ENCODE peak calls at places on chromosomes 4 and X, in five cellular contexts. One of them, this sample, is unnamed.

GRCh38 chr4:165199286-165199685 is 8.1 kb upstream of the KLHL2 start:
- DNase-seq in PC-3: peak
- DNase-seq in testis: no peak
- DNase-seq in type B pancreatic cell: no peak
- DNase-seq in fibroblast of pulmonary artery: no peak
- DNase-seq in this sample: no peak

GRCh38 chrX:30875957-30876356 is 13.1 kb downstream of the TAB3 start:
- DNase-seq in type B pancreatic cell: no peak
- DNase-seq in testis: no peak
- DNase-seq in fibroblast of pulmonary artery: peak
- DNase-seq in PC-3: peak
- DNase-seq in this sample: no peak

GRCh38 chr4:48681856-48682255 is 98.2 kb downstream of the FRYL start:
- DNase-seq in PC-3: peak
- DNase-seq in testis: no peak
- DNase-seq in type B pancreatic cell: no peak
- DNase-seq in fibroblast of pulmonary artery: peak
- DNase-seq in this sample: no peak

GRCh38 chr4:139331185-139331584 is 28.9 kb upstream of the NDUFC1 start:
- DNase-seq in fibroblast of pulmonary artery: no peak
- DNase-seq in type B pancreatic cell: no peak
- DNase-seq in PC-3: no peak
- DNase-seq in testis: no peak
- DNase-seq in this sample: no peak

GRCh38 chr4:2689114-2689513 is 67.0 kb downstream of the TNIP2 start:
- DNase-seq in PC-3: no peak
- DNase-seq in type B pancreatic cell: peak
- DNase-seq in testis: no peak
- DNase-seq in fibroblast of pulmonary artery: no peak
- DNase-seq in this sample: no peak

GRCh38 chr4:41533685-41534084 is 4.3 kb upstream of the LIMCH1 start:
- DNase-seq in testis: no peak
- DNase-seq in fibroblast of pulmonary artery: no peak
- DNase-seq in PC-3: no peak
- DNase-seq in type B pancreatic cell: no peak
- DNase-seq in this sample: no peak

GRCh38 chr4:99801005-99801699 is 15.5 kb upstream of the DAPP1 start:
- DNase-seq in type B pancreatic cell: no peak
- DNase-seq in testis: no peak
- DNase-seq in PC-3: no peak
- DNase-seq in fibroblast of pulmonary artery: no peak
- DNase-seq in this sample: no peak

GRCh38 chr4:4422856-4423485 is 36.1 kb downstream of the NSG1 start:
- DNase-seq in PC-3: no peak
- DNase-seq in testis: no peak
- DNase-seq in type B pancreatic cell: peak
- DNase-seq in fibroblast of pulmonary artery: no peak
- DNase-seq in this sample: peak

GRCh38 chr4:158169931-158170690 is 2.7 kb downstream of the GASK1B start:
- DNase-seq in PC-3: no peak
- DNase-seq in testis: no peak
- DNase-seq in type B pancreatic cell: no peak
- DNase-seq in fibroblast of pulmonary artery: peak
- DNase-seq in this sample: no peak

GRCh38 chr4:33625762-33626161 is 2618.6 kb downstream of the ARAP2 start:
- DNase-seq in testis: no peak
- DNase-seq in fibroblast of pulmonary artery: peak
- DNase-seq in type B pancreatic cell: no peak
- DNase-seq in PC-3: peak
- DNase-seq in this sample: no peak

GRCh38 chrX:26851981-26852380 is 611.2 kb downstream of the PPP4R3C start:
- DNase-seq in type B pancreatic cell: no peak
- DNase-seq in testis: no peak
- DNase-seq in fibroblast of pulmonary artery: peak
- DNase-seq in PC-3: peak
- DNase-seq in this sample: no peak

GRCh38 chr4:119835511-119835910 is 206.9 kb upstream of the PDE5A start:
- DNase-seq in PC-3: no peak
- DNase-seq in type B pancreatic cell: no peak
- DNase-seq in fibroblast of pulmonary artery: peak
- DNase-seq in testis: no peak
- DNase-seq in this sample: no peak

GRCh38 chrX:154724999-154725756 is 25.7 kb downstream of the GAB3 start:
- DNase-seq in fibroblast of pulmonary artery: no peak
- DNase-seq in type B pancreatic cell: no peak
- DNase-seq in PC-3: no peak
- DNase-seq in testis: no peak
- DNase-seq in this sample: no peak

GRCh38 chrX:9530848-9531274 is 66.0 kb downstream of the TBL1X start:
- DNase-seq in fibroblast of pulmonary artery: peak
- DNase-seq in type B pancreatic cell: no peak
- DNase-seq in PC-3: peak
- DNase-seq in testis: peak
- DNase-seq in this sample: no peak

GRCh38 chr4:186657766-186658165 is 65.9 kb downstream of the FAT1 start:
- DNase-seq in type B pancreatic cell: no peak
- DNase-seq in fibroblast of pulmonary artery: peak
- DNase-seq in testis: peak
- DNase-seq in PC-3: peak
- DNase-seq in this sample: no peak

GRCh38 chrX:138191998-138192397 is 519.5 kb downstream of the FGF13 start:
- DNase-seq in testis: peak
- DNase-seq in PC-3: peak
- DNase-seq in fibroblast of pulmonary artery: peak
- DNase-seq in type B pancreatic cell: no peak
- DNase-seq in this sample: no peak
- TF ChIP-seq CTCF in testis: no peak
- TF ChIP-seq CTCF in PC-3: peak
- TF ChIP-seq CTCF in fibroblast of pulmonary artery: no peak
- TF ChIP-seq CTCF in type B pancreatic cell: peak
- TF ChIP-seq CTCF in this sample: peak

GRCh38 chr4:182449960-182450359 is 206.8 kb downstream of the TENM3 start:
- DNase-seq in PC-3: no peak
- DNase-seq in testis: no peak
- DNase-seq in fibroblast of pulmonary artery: no peak
- DNase-seq in type B pancreatic cell: no peak
- DNase-seq in this sample: no peak

GRCh38 chr4:182447938-182448280 is 204.7 kb downstream of the TENM3 start:
- DNase-seq in type B pancreatic cell: no peak
- DNase-seq in PC-3: no peak
- DNase-seq in testis: peak
- DNase-seq in fibroblast of pulmonary artery: no peak
- DNase-seq in this sample: no peak

GRCh38 chr4:182453830-182454229 is 210.6 kb downstream of the TENM3 start:
- DNase-seq in fibroblast of pulmonary artery: no peak
- DNase-seq in testis: no peak
- DNase-seq in type B pancreatic cell: no peak
- DNase-seq in PC-3: no peak
- DNase-seq in this sample: no peak

GRCh38 chr4:182449186-182449880 is 206.1 kb downstream of the TENM3 start:
- DNase-seq in PC-3: peak
- DNase-seq in fibroblast of pulmonary artery: peak
- DNase-seq in type B pancreatic cell: no peak
- DNase-seq in testis: peak
- DNase-seq in this sample: no peak

GRCh38 chr4:182448281-182449151 is 205.3 kb downstream of the TENM3 start:
- DNase-seq in testis: peak
- DNase-seq in PC-3: peak
- DNase-seq in type B pancreatic cell: peak
- DNase-seq in fibroblast of pulmonary artery: peak
- DNase-seq in this sample: peak
- TF ChIP-seq CTCF in testis: peak
- TF ChIP-seq CTCF in PC-3: no peak
- TF ChIP-seq CTCF in type B pancreatic cell: peak
- TF ChIP-seq CTCF in fibroblast of pulmonary artery: no peak
- TF ChIP-seq CTCF in this sample: no peak

DNA sequence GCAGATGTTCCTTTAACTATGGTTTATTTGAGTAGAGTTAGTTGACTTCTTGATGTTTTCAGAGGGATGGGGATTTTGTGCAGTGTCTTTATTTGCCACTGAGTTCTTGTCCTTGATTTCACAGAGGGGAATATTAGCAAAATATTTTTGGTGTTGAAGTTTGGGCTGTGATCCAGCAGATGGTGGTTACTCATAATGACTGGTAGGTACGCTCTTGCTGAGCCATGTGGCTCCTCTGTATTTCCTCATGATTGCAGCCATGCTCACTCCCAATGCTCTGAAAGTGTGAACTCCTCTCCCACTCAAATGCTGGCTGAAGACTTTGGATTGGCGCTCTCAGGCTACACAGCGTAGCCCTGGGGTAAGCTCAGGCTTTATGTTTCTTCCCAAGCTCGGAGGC is 77.7 kb downstream of the KLF8 start:
- DNase-seq in testis: no peak
- DNase-seq in PC-3: peak
- DNase-seq in fibroblast of pulmonary artery: no peak
- DNase-seq in type B pancreatic cell: no peak
- DNase-seq in this sample: no peak
- TF ChIP-seq CTCF in testis: no peak
- TF ChIP-seq CTCF in PC-3: no peak
- TF ChIP-seq CTCF in fibroblast of pulmonary artery: no peak
- TF ChIP-seq CTCF in type B pancreatic cell: no peak
- TF ChIP-seq CTCF in this sample: no peak

GRCh38 chrX:119539872-119540271 is 25.3 kb downstream of the STEEP1 start:
- DNase-seq in fibroblast of pulmonary artery: no peak
- DNase-seq in type B pancreatic cell: no peak
- DNase-seq in PC-3: no peak
- DNase-seq in testis: no peak
- DNase-seq in this sample: no peak
- TF ChIP-seq CTCF in fibroblast of pulmonary artery: no peak
- TF ChIP-seq CTCF in type B pancreatic cell: no peak
- TF ChIP-seq CTCF in PC-3: peak
- TF ChIP-seq CTCF in testis: no peak
- TF ChIP-seq CTCF in this sample: peak

DNA sequence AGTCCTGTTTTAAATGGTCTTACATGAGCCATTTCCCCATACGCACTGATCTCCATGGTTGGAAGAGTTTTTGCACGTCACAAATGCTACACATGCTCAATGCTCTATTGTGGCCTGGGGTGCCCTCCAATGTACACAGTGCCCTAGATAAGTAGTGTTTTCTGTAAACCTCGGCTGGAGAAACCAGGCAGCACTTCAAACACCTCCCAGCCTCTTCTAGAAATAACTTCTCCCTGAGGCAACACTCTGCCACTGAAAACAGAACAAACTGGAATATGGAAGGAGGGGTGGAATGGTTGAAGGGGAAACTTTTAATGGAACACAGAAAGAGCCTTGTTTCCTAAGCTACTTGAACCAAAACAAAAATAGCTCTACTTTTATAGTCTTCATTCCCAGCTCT is 123.9 kb upstream of the CBR4 start:
- DNase-seq in testis: no peak
- DNase-seq in PC-3: no peak
- DNase-seq in type B pancreatic cell: no peak
- DNase-seq in fibroblast of pulmonary artery: no peak
- DNase-seq in this sample: no peak
- TF ChIP-seq CTCF in testis: no peak
- TF ChIP-seq CTCF in PC-3: no peak
- TF ChIP-seq CTCF in type B pancreatic cell: no peak
- TF ChIP-seq CTCF in fibroblast of pulmonary artery: no peak
- TF ChIP-seq CTCF in this sample: no peak

GRCh38 chr4:134762053-134762452 is 560.5 kb upstream of the PABPC4L start:
- DNase-seq in testis: no peak
- DNase-seq in type B pancreatic cell: no peak
- DNase-seq in fibroblast of pulmonary artery: no peak
- DNase-seq in PC-3: no peak
- DNase-seq in this sample: no peak
- TF ChIP-seq CTCF in testis: no peak
- TF ChIP-seq CTCF in type B pancreatic cell: peak
- TF ChIP-seq CTCF in fibroblast of pulmonary artery: no peak
- TF ChIP-seq CTCF in PC-3: no peak
- TF ChIP-seq CTCF in this sample: peak

DNA sequence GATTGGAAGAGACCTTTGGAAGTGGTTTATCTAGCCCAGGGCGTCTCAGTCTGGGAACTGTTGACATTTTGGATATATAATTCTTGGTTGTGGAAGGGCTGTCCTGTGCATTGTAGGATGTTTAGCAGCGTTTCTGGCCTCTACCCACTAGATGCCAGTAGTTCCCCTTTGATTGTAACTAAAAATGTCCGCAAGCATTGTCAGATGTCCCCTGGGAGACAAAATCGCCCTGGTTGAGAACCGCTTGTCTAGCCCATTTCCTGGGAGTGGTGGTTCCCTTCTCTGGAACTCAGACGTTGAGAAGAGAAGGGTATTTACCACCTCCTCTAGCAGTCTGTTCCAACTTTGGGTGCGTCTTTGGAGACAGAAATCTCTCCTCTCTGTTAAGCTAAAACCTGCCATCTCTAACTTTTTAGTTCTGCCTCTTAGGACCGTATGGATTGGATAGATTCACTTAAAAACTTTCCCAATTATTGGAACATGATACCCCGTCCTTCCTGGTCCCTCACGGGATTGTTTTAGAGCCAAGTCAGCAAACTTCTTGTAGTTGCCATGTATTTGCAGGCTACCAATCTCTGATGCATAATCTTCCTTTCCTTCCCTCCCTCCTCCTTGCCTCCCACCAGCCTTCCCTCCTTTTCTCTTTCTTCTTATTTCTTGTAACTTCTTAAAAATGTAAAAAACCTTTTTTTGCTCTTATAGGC is 13.9 kb downstream of the TMEM165 start:
- DNase-seq in fibroblast of pulmonary artery: peak
- DNase-seq in type B pancreatic cell: no peak
- DNase-seq in testis: no peak
- DNase-seq in PC-3: no peak
- DNase-seq in this sample: no peak
- TF ChIP-seq CTCF in fibroblast of pulmonary artery: peak
- TF ChIP-seq CTCF in type B pancreatic cell: peak
- TF ChIP-seq CTCF in testis: no peak
- TF ChIP-seq CTCF in PC-3: peak
- TF ChIP-seq CTCF in this sample: peak